ENCODE peak calls at places on chromosomes 3 and 15, in nine cellular contexts. B, X, L, C, Z, T, Q, S and P are unnamed samples.
A peak's percentile ranks its signal among the peaks of the same experiment; 100 is the strongest.

GRCh38 chr3:48738926-48739616 is 22.1 kb upstream of the IP6K2 start:
- DNase-seq in B (no peak), X (no peak), L (no peak), C (no peak), Z (no peak), T (peak; percentile 66), Q (peak; percentile 71), S (no peak), P (no peak)

GRCh38 chr3:148707596-148708386 is 10.1 kb downstream of the AGTR1 start:
- DNase-seq in B (no peak), X (no peak), L (no peak), C (no peak), Z (no peak), T (no peak), Q (no peak), S (no peak), P (no peak)

GRCh38 chr15:67124111-67124510 is 58.7 kb downstream of the SMAD3 start:
- DNase-seq in B (no peak), X (no peak), L (no peak), C (no peak), Z (no peak), T (no peak), Q (no peak), S (no peak), P (peak; percentile 4)

GRCh38 chr15:34987623-34987981 is 485 bp downstream of the ZNF770 start:
- DNase-seq in B (peak; percentile 49), X (no peak), L (no peak), C (no peak), Z (no peak), T (no peak), Q (no peak), S (no peak), P (no peak)

GRCh38 chr3:59451041-59451763 is 401.4 kb upstream of the CFAP20DC start:
- DNase-seq in B (no peak), X (peak; percentile 22), L (no peak), C (no peak), Z (no peak), T (no peak), Q (peak; percentile 38), S (no peak), P (no peak)

GRCh38 chr3:139994891-139995290 is 59.9 kb downstream of the CLSTN2 start:
- DNase-seq in B (no peak), X (no peak), L (no peak), C (no peak), Z (no peak), T (no peak), Q (no peak), S (no peak), P (no peak)

GRCh38 chr15:57758556-57758955 is 52.0 kb downstream of the POLR2M start:
- DNase-seq in B (no peak), X (no peak), L (no peak), C (no peak), Z (no peak), T (no peak), Q (no peak), S (no peak), P (no peak)

GRCh38 chr3:127800508-127800907 is 21.8 kb downstream of the MGLL start:
- DNase-seq in B (no peak), X (peak; percentile 37), L (no peak), C (no peak), Z (no peak), T (no peak), Q (no peak), S (no peak), P (peak; percentile 25)

GRCh38 chr3:137347132-137347531 is 389.3 kb downstream of the IL20RB start:
- DNase-seq in B (no peak), X (no peak), L (no peak), C (no peak), Z (no peak), T (no peak), Q (no peak), S (no peak), P (no peak)

GRCh38 chr3:194470615-194471014 is 16.2 kb downstream of the ATP13A3 start:
- DNase-seq in B (no peak), X (no peak), L (no peak), C (no peak), Z (no peak), T (no peak), Q (no peak), S (no peak), P (no peak)

GRCh38 chr3:136343873-136344281 is 93.7 kb downstream of the PCCB start:
- DNase-seq in B (peak; percentile 57), X (no peak), L (no peak), C (no peak), Z (peak; percentile 94), T (peak; percentile 95), Q (peak; percentile 91), S (peak; percentile 88), P (no peak)

GRCh38 chr3:123651449-123652345 is 66.8 kb upstream of the HACD2 start:
- DNase-seq in B (no peak), X (no peak), L (no peak), C (no peak), Z (no peak), T (peak; percentile 82), Q (no peak), S (no peak), P (no peak)

DNA sequence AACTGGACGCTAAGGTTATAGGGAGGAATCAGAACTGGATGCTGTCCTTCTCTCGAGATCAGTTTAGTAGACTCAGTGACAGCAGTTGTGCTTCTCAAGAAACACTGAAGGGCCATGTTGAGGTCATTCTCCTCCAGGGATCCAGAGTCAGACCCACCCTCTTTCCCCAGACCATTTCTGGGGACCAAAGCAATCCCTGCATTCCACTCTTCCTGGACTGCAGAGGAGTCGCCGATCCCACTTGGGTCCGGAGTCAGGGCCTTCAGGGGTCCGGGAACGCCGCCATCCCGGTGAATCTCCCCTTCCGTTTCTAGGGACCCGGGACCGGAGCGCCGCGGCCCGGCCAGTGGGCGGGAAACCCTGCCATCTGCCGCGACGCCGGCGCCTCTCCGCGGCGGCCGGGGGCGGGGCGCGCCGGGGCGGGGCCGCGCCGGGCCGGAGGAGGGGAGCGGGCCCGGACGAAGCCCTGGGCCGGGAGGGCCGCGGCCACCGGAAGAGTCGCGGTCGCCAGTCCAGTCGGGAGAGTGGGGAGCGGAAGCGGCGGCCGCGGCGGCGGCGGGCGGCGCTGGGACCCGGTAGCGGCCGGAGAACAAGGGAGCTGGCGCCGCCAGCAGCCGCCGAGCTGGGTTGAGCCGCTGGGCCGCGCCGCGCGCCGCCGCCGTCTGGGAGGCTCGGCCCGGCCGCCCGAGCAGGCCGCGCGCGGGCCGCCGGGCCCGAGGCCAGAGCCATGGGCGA is at the start of gene DVL3:
- DNase-seq in B (peak; percentile 50), X (peak; percentile 88), L (no peak), C (peak; percentile 96), Z (no peak), T (peak; percentile 81), Q (peak; percentile 77), S (peak; percentile 75), P (peak; percentile 93)
- TF ChIP-seq POLR2AphosphoS5 in B (no peak), X (no peak), L (peak; percentile 58), C (peak; percentile 55), Z (no peak), T (peak; percentile 59), Q (peak; percentile 66), S (no peak), P (peak; percentile 80)

GRCh38 chr3:142817356-142817755 is 71.5 kb downstream of the PCOLCE2 start:
- DNase-seq in B (no peak), X (no peak), L (no peak), C (no peak), Z (no peak), T (no peak), Q (no peak), S (no peak), P (no peak)

GRCh38 chr3:142818651-142819050 is 70.2 kb downstream of the PCOLCE2 start:
- DNase-seq in B (no peak), X (no peak), L (no peak), C (no peak), Z (no peak), T (no peak), Q (no peak), S (no peak), P (no peak)

GRCh38 chr3:142815803-142816202 is 73.1 kb downstream of the PCOLCE2 start:
- DNase-seq in B (no peak), X (no peak), L (no peak), C (no peak), Z (no peak), T (no peak), Q (no peak), S (no peak), P (no peak)

GRCh38 chr3:142819214-142819613 is 69.7 kb downstream of the PCOLCE2 start:
- DNase-seq in B (no peak), X (no peak), L (no peak), C (no peak), Z (no peak), T (no peak), Q (no peak), S (no peak), P (no peak)

DNA sequence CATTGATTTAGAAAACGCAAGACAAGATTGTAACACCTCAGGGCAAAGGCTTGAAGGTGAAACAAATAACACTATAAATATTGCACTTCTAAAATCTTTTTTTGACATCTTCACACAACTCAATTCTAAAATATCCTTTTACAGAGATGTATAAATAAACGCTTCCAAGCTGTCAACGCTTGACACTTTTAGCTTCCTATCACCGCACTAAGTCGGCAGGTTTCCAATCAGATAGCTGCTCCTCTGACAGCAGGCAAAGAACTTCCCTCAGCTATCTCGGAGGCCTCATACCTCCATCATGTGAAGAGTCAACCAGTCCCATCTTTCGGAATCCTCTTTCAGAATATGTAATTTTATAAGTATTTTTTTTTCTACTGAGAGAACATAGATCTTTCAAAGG is 71.0 kb downstream of the PCOLCE2 start:
- DNase-seq in B (no peak), X (no peak), L (no peak), C (no peak), Z (no peak), T (no peak), Q (no peak), S (no peak), P (no peak)
- TF ChIP-seq POLR2AphosphoS5 in B (no peak), X (no peak), L (no peak), C (no peak), Z (no peak), T (no peak), Q (no peak), S (no peak), P (no peak)

DNA sequence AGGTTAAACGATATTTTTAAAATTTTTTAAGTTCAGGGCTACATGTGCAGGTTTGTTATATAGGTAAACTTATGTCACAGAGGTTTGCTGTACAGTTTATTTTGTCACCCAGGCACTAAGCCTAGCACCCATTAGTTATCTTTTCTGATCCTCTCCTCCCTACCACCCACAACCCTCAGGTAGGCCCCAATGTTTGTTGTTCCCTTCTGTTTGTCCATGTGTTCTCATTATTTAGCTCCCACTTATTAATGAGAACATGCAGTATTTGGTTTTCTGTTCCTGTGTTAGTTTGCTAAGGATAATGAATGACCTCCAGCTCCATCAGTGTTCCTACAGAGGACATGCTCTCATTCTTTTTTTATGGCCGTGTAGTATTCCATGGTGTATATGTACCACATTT is 14.9 kb downstream of the FAM162A start:
- DNase-seq in B (no peak), X (no peak), L (no peak), C (no peak), Z (no peak), T (no peak), Q (no peak), S (no peak), P (no peak)
- TF ChIP-seq POLR2AphosphoS5 in B (no peak), X (no peak), L (no peak), C (no peak), Z (no peak), T (no peak), Q (no peak), S (no peak), P (no peak)

DNA sequence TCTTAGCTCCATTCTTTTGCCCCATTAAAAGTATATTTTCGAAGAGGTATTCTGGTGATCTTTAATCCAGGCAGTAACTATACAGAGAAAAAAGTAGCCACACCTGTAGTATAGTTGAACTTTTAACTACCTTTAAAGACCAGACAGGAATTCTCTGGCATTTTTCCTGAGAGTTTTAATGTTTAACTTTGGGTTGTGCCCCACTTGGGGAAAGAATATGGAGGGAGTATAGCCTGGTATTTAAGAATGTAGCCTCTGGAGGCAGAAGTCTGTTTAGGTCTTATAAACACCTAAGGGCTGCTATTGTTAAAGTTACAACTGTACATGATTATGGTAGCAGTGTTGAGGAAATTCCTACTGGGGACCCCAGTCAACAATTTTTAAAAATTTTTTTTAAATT is 19.3 kb downstream of the C3orf85 start:
- DNase-seq in B (no peak), X (no peak), L (no peak), C (no peak), Z (no peak), T (no peak), Q (no peak), S (no peak), P (no peak)
- TF ChIP-seq POLR2AphosphoS5 in B (no peak), X (no peak), L (no peak), C (no peak), Z (no peak), T (no peak), Q (no peak), S (no peak), P (no peak)